ENCODE peak calls at places on chromosomes 16 and 17, in six cellular contexts. Z, S, D, R, H and Y are unnamed samples.

GRCh38 chr17:45939398-45939797 is 45.0 kb downstream of the MAPT start:
- DNase-seq in D (no peak), S (no peak), R (no peak), Z (no peak), H (no peak), Y (no peak)

GRCh38 chr17:27345141-27345904 is 51.4 kb downstream of the WSB1 start:
- DNase-seq in R (no peak), D (peak), H (peak), S (no peak), Z (no peak), Y (no peak)

GRCh38 chr17:59299400-59300092 is 31.9 kb upstream of the YPEL2 start:
- DNase-seq in D (no peak), Z (no peak), R (no peak), H (no peak), S (no peak), Y (no peak)

GRCh38 chr17:46035112-46035818 is 36.2 kb downstream of the STH start:
- DNase-seq in H (no peak), R (no peak), S (no peak), Z (no peak), D (peak), Y (no peak)

GRCh38 chr16:47018223-47018891 is 44.9 kb upstream of the DNAJA2 start:
- DNase-seq in H (peak), S (no peak), R (peak), Z (peak), D (peak), Y (no peak)

GRCh38 chr17:6145946-6146345 is 75.8 kb downstream of the WSCD1 start:
- DNase-seq in S (no peak), R (no peak), Z (no peak), H (no peak), D (no peak), Y (no peak)

GRCh38 chr17:59427425-59427921 is 96.0 kb downstream of the YPEL2 start:
- DNase-seq in D (no peak), Z (no peak), R (peak), H (no peak), S (peak), Y (no peak)

GRCh38 chr16:3879258-3879886 is 1.1 kb downstream of the CREBBP start:
- DNase-seq in R (peak), H (no peak), S (no peak), Z (no peak), D (no peak), Y (no peak)

GRCh38 chr17:9050801-9051401 is 29.6 kb downstream of the NTN1 start:
- DNase-seq in R (no peak), H (peak), D (peak), S (no peak), Z (peak), Y (no peak)

GRCh38 chr16:3793161-3793576 is 75.8 kb upstream of the TRAP1 start:
- DNase-seq in Z (no peak), R (peak), H (no peak), S (no peak), D (peak), Y (no peak)